ENCODE peak calls at places on chromosomes 4 and X, in ten cellular contexts. P is stimulated activated CD4-positive, alpha-beta T cell treated with anti-CD3 and anti-CD28 coated beads, Interleukin-4, amount 100 ng/mL, for 48 hours; Z is fibroblast of gingiva; D is GDM1; S is endothelial cell; C is IMR-90; F is activated gamma-delta T cell treated with anti-CD3 and anti-CD28 coated beads, Interleukin-2, amount 50 U/mL, for 16 hours; K is choroid plexus epithelial cell; Q is activated T-helper 1 cell treated with anti-CD3 and anti-CD28 coated beads, Interleukin-12 subunit alpha, Interleukin-12 subunit beta, Interleukin-2, Interleukin-4 antibody, amounts not matched to agents 30 ng/mL and 10 ng/mL and 1 ng/mL, durations not matched to agents 14 hours and 24 hours and 36 hours; I is EL. R is an unnamed sample.

GRCh38 chr4:162685401-162685800 is 481.3 kb downstream of the NAF1 start:
- DNase-seq in I (no peak), K (peak; percentile 13), Z (no peak), P (no peak), S (no peak), F (no peak), Q (no peak), C (no peak), D (no peak), R (no peak)

GRCh38 chr4:85886665-85887064 is 411.7 kb downstream of the ARHGAP24 start:
- DNase-seq in K (no peak), Z (no peak), S (no peak), C (no peak), F (no peak), Q (no peak), I (no peak), P (no peak), D (no peak), R (no peak)

GRCh38 chrX:80792205-80792604 is 17.5 kb downstream of the BRWD3 start:
- DNase-seq in I (no peak), D (no peak), P (no peak), Q (no peak), S (no peak), F (no peak), Z (no peak), K (peak; percentile 45), C (peak; percentile 19), R (no peak)

GRCh38 chr4:158850800-158851644 is 82.2 kb downstream of the FNIP2 start:
- DNase-seq in P (no peak), S (no peak), Q (no peak), F (no peak), C (peak; percentile 44), D (no peak), Z (peak; percentile 26), I (peak; percentile 30), K (peak; percentile 67), R (no peak)

GRCh38 chr4:47383829-47384427 is 79.6 kb downstream of the COMMD8 start:
- DNase-seq in F (no peak), K (peak; percentile 63), C (peak; percentile 64), I (peak; percentile 44), S (no peak), P (no peak), Z (peak; percentile 21), D (no peak), Q (no peak), R (no peak)

GRCh38 chr4:2041234-2042130 is 17.6 kb upstream of the NAT8L start:
- DNase-seq in Q (peak; percentile 87), I (peak; percentile 79), F (peak; percentile 72), P (peak; percentile 88), D (peak; percentile 77), K (peak; percentile 57), S (peak; percentile 75), C (peak; percentile 60), Z (peak; percentile 70), R (peak; percentile 73)

GRCh38 chr4:129092636-129093172 is 635 bp downstream of the SCLT1 start:
- DNase-seq in F (no peak), K (peak; percentile 36), Q (no peak), S (no peak), D (no peak), I (peak; percentile 15), P (no peak), Z (peak; percentile 4), C (peak; percentile 28), R (no peak)

GRCh38 chr4:142282870-142283431 is 563.1 kb downstream of the INPP4B start:
- DNase-seq in C (no peak), F (no peak), P (no peak), Z (no peak), S (peak; percentile 39), Q (no peak), I (no peak), K (peak; percentile 41), D (peak; percentile 3), R (no peak)

GRCh38 chrX:23752740-23753435 is 9.8 kb upstream of the ACOT9 start:
- DNase-seq in S (no peak), P (no peak), D (no peak), F (no peak), Z (peak; percentile 82), C (peak; percentile 62), K (peak; percentile 41), Q (no peak), I (peak; percentile 85), R (peak; percentile 64)

GRCh38 chr4:154086247-154086646 is 297.4 kb upstream of the SFRP2 start:
- DNase-seq in C (no peak), Q (no peak), K (no peak), D (no peak), P (no peak), S (no peak), F (no peak), Z (no peak), I (no peak), R (no peak)

GRCh38 chr4:152106113-152106763 is 345.4 kb upstream of the GATB start:
- DNase-seq in Z (peak; percentile 90), K (peak; percentile 86), D (no peak), S (peak; percentile 28), Q (no peak), C (peak; percentile 97), F (no peak), P (no peak), I (peak; percentile 97), R (peak; percentile 91)

GRCh38 chrX:23773601-23774175 is 9.3 kb upstream of the SAT1 start:
- DNase-seq in P (no peak), F (no peak), Z (no peak), D (peak; percentile 14), Q (peak; percentile 41), K (no peak), C (no peak), S (no peak), I (no peak), R (no peak)

GRCh38 chr4:37803348-37803973 is 23.0 kb upstream of the PGM2 start:
- DNase-seq in I (peak; percentile 53), Z (peak; percentile 60), S (no peak), F (no peak), D (peak; percentile 33), P (no peak), K (peak; percentile 83), C (peak; percentile 63), Q (no peak), R (no peak)

GRCh38 chrX:7059214-7059838 is 88.2 kb upstream of the STS start:
- DNase-seq in S (no peak), C (no peak), P (peak; percentile 7), K (no peak), I (no peak), D (no peak), Z (no peak), F (no peak), Q (no peak), R (no peak)

R was measured in NCI-H226.